ENCODE peak calls at places on chromosomes 1 and 21, in eight cellular contexts. One of them, this sample, is unnamed.
A peak's percentile ranks its signal among the peaks of the same experiment; 100 is the strongest.

GRCh38 chr1:244964112-244964971 is 100.0 kb upstream of the HNRNPU start:
- DNase-seq in activated naive CD4-positive, alpha-beta T cell treated with anti-CD3 and anti-CD28 coated beads, Interleukin-2, amount 10 ng/mL, durations not matched to agents 7 days and 5 days: no peak
- DNase-seq in psoas muscle: no peak
- DNase-seq in AML-193: no peak
- DNase-seq in activated T-cell treated with anti-CD3 and anti-CD28 coated beads for 24 hours: no peak
- DNase-seq in mesendoderm: peak; percentile 34
- DNase-seq in AG10803: peak; percentile 82
- DNase-seq in NCI-H2227 treated with DMSO at 0.1 percent for 48 hours: peak; percentile 54
- DNase-seq in this sample: no peak

GRCh38 chr1:156498447-156499193 is 2.0 kb downstream of the MEF2D start:
- DNase-seq in activated naive CD4-positive, alpha-beta T cell treated with anti-CD3 and anti-CD28 coated beads, Interleukin-2, amount 10 ng/mL, durations not matched to agents 7 days and 5 days: no peak
- DNase-seq in psoas muscle: peak; percentile 77
- DNase-seq in AML-193: no peak
- DNase-seq in activated T-cell treated with anti-CD3 and anti-CD28 coated beads for 24 hours: no peak
- DNase-seq in mesendoderm: peak; percentile 55
- DNase-seq in AG10803: peak; percentile 55
- DNase-seq in NCI-H2227 treated with DMSO at 0.1 percent for 48 hours: no peak
- DNase-seq in this sample: peak; percentile 68

GRCh38 chr1:148367596-148367995 is 115.5 kb downstream of the PPIAL4G start:
- DNase-seq in activated naive CD4-positive, alpha-beta T cell treated with anti-CD3 and anti-CD28 coated beads, Interleukin-2, amount 10 ng/mL, durations not matched to agents 7 days and 5 days: no peak
- DNase-seq in psoas muscle: no peak
- DNase-seq in AML-193: no peak
- DNase-seq in activated T-cell treated with anti-CD3 and anti-CD28 coated beads for 24 hours: no peak
- DNase-seq in mesendoderm: no peak
- DNase-seq in AG10803: peak; percentile 18
- DNase-seq in NCI-H2227 treated with DMSO at 0.1 percent for 48 hours: no peak
- DNase-seq in this sample: no peak

GRCh38 chr1:9145021-9145668 is 16.2 kb upstream of the GPR157 start:
- DNase-seq in activated naive CD4-positive, alpha-beta T cell treated with anti-CD3 and anti-CD28 coated beads, Interleukin-2, amount 10 ng/mL, durations not matched to agents 7 days and 5 days: no peak
- DNase-seq in psoas muscle: no peak
- DNase-seq in AML-193: no peak
- DNase-seq in activated T-cell treated with anti-CD3 and anti-CD28 coated beads for 24 hours: no peak
- DNase-seq in mesendoderm: peak; percentile 52
- DNase-seq in AG10803: peak; percentile 27
- DNase-seq in NCI-H2227 treated with DMSO at 0.1 percent for 48 hours: no peak
- DNase-seq in this sample: peak; percentile 14

GRCh38 chr21:28805885-28806284 is 186.8 kb downstream of the LTN1 start:
- DNase-seq in activated naive CD4-positive, alpha-beta T cell treated with anti-CD3 and anti-CD28 coated beads, Interleukin-2, amount 10 ng/mL, durations not matched to agents 7 days and 5 days: no peak
- DNase-seq in psoas muscle: no peak
- DNase-seq in AML-193: no peak
- DNase-seq in activated T-cell treated with anti-CD3 and anti-CD28 coated beads for 24 hours: no peak
- DNase-seq in mesendoderm: no peak
- DNase-seq in AG10803: peak; percentile 86
- DNase-seq in NCI-H2227 treated with DMSO at 0.1 percent for 48 hours: no peak
- DNase-seq in this sample: no peak

GRCh38 chr1:212814989-212815388 is 23.3 kb downstream of the TATDN3 start:
- DNase-seq in activated naive CD4-positive, alpha-beta T cell treated with anti-CD3 and anti-CD28 coated beads, Interleukin-2, amount 10 ng/mL, durations not matched to agents 7 days and 5 days: no peak
- DNase-seq in psoas muscle: no peak
- DNase-seq in AML-193: peak; percentile 29
- DNase-seq in activated T-cell treated with anti-CD3 and anti-CD28 coated beads for 24 hours: no peak
- DNase-seq in mesendoderm: no peak
- DNase-seq in AG10803: no peak
- DNase-seq in NCI-H2227 treated with DMSO at 0.1 percent for 48 hours: no peak
- DNase-seq in this sample: peak; percentile 41

GRCh38 chr1:214966366-214966765 is 116.2 kb upstream of the KCNK2 start:
- DNase-seq in activated naive CD4-positive, alpha-beta T cell treated with anti-CD3 and anti-CD28 coated beads, Interleukin-2, amount 10 ng/mL, durations not matched to agents 7 days and 5 days: no peak
- DNase-seq in psoas muscle: peak; percentile 67
- DNase-seq in AML-193: no peak
- DNase-seq in activated T-cell treated with anti-CD3 and anti-CD28 coated beads for 24 hours: no peak
- DNase-seq in mesendoderm: no peak
- DNase-seq in AG10803: peak; percentile 89
- DNase-seq in NCI-H2227 treated with DMSO at 0.1 percent for 48 hours: no peak
- DNase-seq in this sample: no peak

GRCh38 chr1:158089925-158090675 is 90.6 kb upstream of the CD1D start:
- DNase-seq in activated naive CD4-positive, alpha-beta T cell treated with anti-CD3 and anti-CD28 coated beads, Interleukin-2, amount 10 ng/mL, durations not matched to agents 7 days and 5 days: no peak
- DNase-seq in psoas muscle: no peak
- DNase-seq in AML-193: no peak
- DNase-seq in activated T-cell treated with anti-CD3 and anti-CD28 coated beads for 24 hours: no peak
- DNase-seq in mesendoderm: no peak
- DNase-seq in AG10803: no peak
- DNase-seq in NCI-H2227 treated with DMSO at 0.1 percent for 48 hours: no peak
- DNase-seq in this sample: no peak

GRCh38 chr1:52913537-52913936 is 8.0 kb downstream of the ECHDC2 start:
- DNase-seq in activated naive CD4-positive, alpha-beta T cell treated with anti-CD3 and anti-CD28 coated beads, Interleukin-2, amount 10 ng/mL, durations not matched to agents 7 days and 5 days: no peak
- DNase-seq in psoas muscle: no peak
- DNase-seq in AML-193: no peak
- DNase-seq in activated T-cell treated with anti-CD3 and anti-CD28 coated beads for 24 hours: no peak
- DNase-seq in mesendoderm: peak; percentile 44
- DNase-seq in AG10803: no peak
- DNase-seq in NCI-H2227 treated with DMSO at 0.1 percent for 48 hours: no peak
- DNase-seq in this sample: peak; percentile 67

GRCh38 chr1:36883315-36883949 is 150.9 kb downstream of the GRIK3 start:
- DNase-seq in activated naive CD4-positive, alpha-beta T cell treated with anti-CD3 and anti-CD28 coated beads, Interleukin-2, amount 10 ng/mL, durations not matched to agents 7 days and 5 days: no peak
- DNase-seq in psoas muscle: no peak
- DNase-seq in AML-193: no peak
- DNase-seq in activated T-cell treated with anti-CD3 and anti-CD28 coated beads for 24 hours: no peak
- DNase-seq in mesendoderm: no peak
- DNase-seq in AG10803: no peak
- DNase-seq in NCI-H2227 treated with DMSO at 0.1 percent for 48 hours: no peak
- DNase-seq in this sample: no peak

GRCh38 chr1:186082235-186082937 is 292.7 kb downstream of the TPR start:
- DNase-seq in activated naive CD4-positive, alpha-beta T cell treated with anti-CD3 and anti-CD28 coated beads, Interleukin-2, amount 10 ng/mL, durations not matched to agents 7 days and 5 days: no peak
- DNase-seq in psoas muscle: peak; percentile 77
- DNase-seq in AML-193: peak; percentile 83
- DNase-seq in activated T-cell treated with anti-CD3 and anti-CD28 coated beads for 24 hours: no peak
- DNase-seq in mesendoderm: peak; percentile 2
- DNase-seq in AG10803: peak; percentile 76
- DNase-seq in NCI-H2227 treated with DMSO at 0.1 percent for 48 hours: no peak
- DNase-seq in this sample: peak; percentile 100

This sample was measured in NCI-H82.